ENCODE peak calls at places on chromosomes 11 and 22, in seven cellular contexts. One of them, this sample, is unnamed.

GRCh38 chr11:13260963-13261599 is 16.5 kb upstream of the BMAL1 start:
- DNase-seq in astrocyte of the spinal cord: peak
- DNase-seq in left ventricle myocardium inferior: peak
- DNase-seq in EH: peak
- DNase-seq in neural progenitor cell: no peak
- DNase-seq in right cardiac atrium: peak
- DNase-seq in stimulated activated CD8-positive, alpha-beta memory T cell treated with anti-CD3 and anti-CD28 coated beads, Interleukin-7, amount 100 ng/mL, for 1 hour: no peak
- DNase-seq in this sample: no peak

GRCh38 chr11:76380161-76380976 is 563 bp downstream of the THAP12 start:
- DNase-seq in astrocyte of the spinal cord: peak
- DNase-seq in left ventricle myocardium inferior: no peak
- DNase-seq in EH: peak
- DNase-seq in neural progenitor cell: no peak
- DNase-seq in right cardiac atrium: peak
- DNase-seq in stimulated activated CD8-positive, alpha-beta memory T cell treated with anti-CD3 and anti-CD28 coated beads, Interleukin-7, amount 100 ng/mL, for 1 hour: peak
- DNase-seq in this sample: no peak

GRCh38 chr22:26748845-26749244 is 91.5 kb downstream of the MIAT start:
- DNase-seq in astrocyte of the spinal cord: no peak
- DNase-seq in left ventricle myocardium inferior: no peak
- DNase-seq in EH: no peak
- DNase-seq in neural progenitor cell: no peak
- DNase-seq in right cardiac atrium: peak
- DNase-seq in stimulated activated CD8-positive, alpha-beta memory T cell treated with anti-CD3 and anti-CD28 coated beads, Interleukin-7, amount 100 ng/mL, for 1 hour: no peak
- DNase-seq in this sample: no peak

GRCh38 chr11:28585007-28585406 is 476.8 kb downstream of the METTL15 start:
- DNase-seq in astrocyte of the spinal cord: peak
- DNase-seq in left ventricle myocardium inferior: no peak
- DNase-seq in EH: peak
- DNase-seq in neural progenitor cell: no peak
- DNase-seq in right cardiac atrium: no peak
- DNase-seq in stimulated activated CD8-positive, alpha-beta memory T cell treated with anti-CD3 and anti-CD28 coated beads, Interleukin-7, amount 100 ng/mL, for 1 hour: no peak
- DNase-seq in this sample: no peak

GRCh38 chr22:41290262-41291221 is 4.6 kb upstream of the RANGAP1 start:
- DNase-seq in astrocyte of the spinal cord: peak
- DNase-seq in left ventricle myocardium inferior: no peak
- DNase-seq in EH: peak
- DNase-seq in neural progenitor cell: peak
- DNase-seq in right cardiac atrium: no peak
- DNase-seq in stimulated activated CD8-positive, alpha-beta memory T cell treated with anti-CD3 and anti-CD28 coated beads, Interleukin-7, amount 100 ng/mL, for 1 hour: no peak
- DNase-seq in this sample: peak

GRCh38 chr22:20583471-20583922 is 76.1 kb downstream of the MED15 start:
- DNase-seq in astrocyte of the spinal cord: no peak
- DNase-seq in left ventricle myocardium inferior: peak
- DNase-seq in EH: no peak
- DNase-seq in neural progenitor cell: peak
- DNase-seq in right cardiac atrium: no peak
- DNase-seq in stimulated activated CD8-positive, alpha-beta memory T cell treated with anti-CD3 and anti-CD28 coated beads, Interleukin-7, amount 100 ng/mL, for 1 hour: no peak
- DNase-seq in this sample: no peak

GRCh38 chr11:6263664-6264063 is 4.0 kb downstream of the CCKBR start:
- DNase-seq in astrocyte of the spinal cord: no peak
- DNase-seq in left ventricle myocardium inferior: no peak
- DNase-seq in EH: no peak
- DNase-seq in neural progenitor cell: no peak
- DNase-seq in right cardiac atrium: no peak
- DNase-seq in stimulated activated CD8-positive, alpha-beta memory T cell treated with anti-CD3 and anti-CD28 coated beads, Interleukin-7, amount 100 ng/mL, for 1 hour: no peak
- DNase-seq in this sample: no peak

GRCh38 chr22:33467067-33467466 is 408.9 kb upstream of the SYN3 start:
- DNase-seq in astrocyte of the spinal cord: no peak
- DNase-seq in left ventricle myocardium inferior: no peak
- DNase-seq in EH: no peak
- DNase-seq in neural progenitor cell: no peak
- DNase-seq in right cardiac atrium: no peak
- DNase-seq in stimulated activated CD8-positive, alpha-beta memory T cell treated with anti-CD3 and anti-CD28 coated beads, Interleukin-7, amount 100 ng/mL, for 1 hour: no peak
- DNase-seq in this sample: no peak

GRCh38 chr11:59574467-59574866 is 41.1 kb downstream of the OSBP start:
- DNase-seq in astrocyte of the spinal cord: no peak
- DNase-seq in left ventricle myocardium inferior: no peak
- DNase-seq in EH: peak
- DNase-seq in neural progenitor cell: no peak
- DNase-seq in right cardiac atrium: no peak
- DNase-seq in stimulated activated CD8-positive, alpha-beta memory T cell treated with anti-CD3 and anti-CD28 coated beads, Interleukin-7, amount 100 ng/mL, for 1 hour: no peak
- DNase-seq in this sample: no peak

GRCh38 chr22:42842658-42843370 is 14.3 kb downstream of the ARFGAP3 start:
- DNase-seq in astrocyte of the spinal cord: no peak
- DNase-seq in left ventricle myocardium inferior: no peak
- DNase-seq in EH: peak
- DNase-seq in neural progenitor cell: no peak
- DNase-seq in right cardiac atrium: no peak
- DNase-seq in stimulated activated CD8-positive, alpha-beta memory T cell treated with anti-CD3 and anti-CD28 coated beads, Interleukin-7, amount 100 ng/mL, for 1 hour: no peak
- DNase-seq in this sample: no peak

GRCh38 chr11:42620796-42621195 is 691.0 kb upstream of the API5 start:
- DNase-seq in astrocyte of the spinal cord: no peak
- DNase-seq in left ventricle myocardium inferior: no peak
- DNase-seq in EH: no peak
- DNase-seq in neural progenitor cell: no peak
- DNase-seq in right cardiac atrium: no peak
- DNase-seq in stimulated activated CD8-positive, alpha-beta memory T cell treated with anti-CD3 and anti-CD28 coated beads, Interleukin-7, amount 100 ng/mL, for 1 hour: no peak
- DNase-seq in this sample: no peak

GRCh38 chr11:31445621-31446020 is 63.8 kb downstream of the IMMP1L start:
- DNase-seq in astrocyte of the spinal cord: no peak
- DNase-seq in left ventricle myocardium inferior: no peak
- DNase-seq in EH: peak
- DNase-seq in neural progenitor cell: no peak
- DNase-seq in right cardiac atrium: no peak
- DNase-seq in stimulated activated CD8-positive, alpha-beta memory T cell treated with anti-CD3 and anti-CD28 coated beads, Interleukin-7, amount 100 ng/mL, for 1 hour: no peak
- DNase-seq in this sample: no peak

GRCh38 chr11:116984589-116984988 is 113.6 kb downstream of the SIK3 start:
- DNase-seq in astrocyte of the spinal cord: peak
- DNase-seq in left ventricle myocardium inferior: no peak
- DNase-seq in EH: peak
- DNase-seq in neural progenitor cell: no peak
- DNase-seq in right cardiac atrium: no peak
- DNase-seq in stimulated activated CD8-positive, alpha-beta memory T cell treated with anti-CD3 and anti-CD28 coated beads, Interleukin-7, amount 100 ng/mL, for 1 hour: no peak
- DNase-seq in this sample: no peak

GRCh38 chr11:92340839-92341238 is 116.2 kb downstream of the FAT3 start:
- DNase-seq in astrocyte of the spinal cord: peak
- DNase-seq in left ventricle myocardium inferior: no peak
- DNase-seq in EH: peak
- DNase-seq in neural progenitor cell: peak
- DNase-seq in right cardiac atrium: no peak
- DNase-seq in stimulated activated CD8-positive, alpha-beta memory T cell treated with anti-CD3 and anti-CD28 coated beads, Interleukin-7, amount 100 ng/mL, for 1 hour: no peak
- DNase-seq in this sample: no peak

GRCh38 chr11:23755076-23755475 is 741.8 kb upstream of the LUZP2 start:
- DNase-seq in astrocyte of the spinal cord: no peak
- DNase-seq in left ventricle myocardium inferior: no peak
- DNase-seq in EH: no peak
- DNase-seq in neural progenitor cell: no peak
- DNase-seq in right cardiac atrium: no peak
- DNase-seq in stimulated activated CD8-positive, alpha-beta memory T cell treated with anti-CD3 and anti-CD28 coated beads, Interleukin-7, amount 100 ng/mL, for 1 hour: no peak
- DNase-seq in this sample: no peak

GRCh38 chr11:74418509-74418895 is 20.3 kb upstream of the PGM2L1 start:
- DNase-seq in astrocyte of the spinal cord: peak
- DNase-seq in left ventricle myocardium inferior: no peak
- DNase-seq in EH: peak
- DNase-seq in neural progenitor cell: no peak
- DNase-seq in right cardiac atrium: no peak
- DNase-seq in stimulated activated CD8-positive, alpha-beta memory T cell treated with anti-CD3 and anti-CD28 coated beads, Interleukin-7, amount 100 ng/mL, for 1 hour: no peak
- DNase-seq in this sample: no peak

GRCh38 chr11:47981667-47982404 is 1.5 kb downstream of the PTPRJ start:
- DNase-seq in astrocyte of the spinal cord: no peak
- DNase-seq in left ventricle myocardium inferior: peak
- DNase-seq in EH: no peak
- DNase-seq in neural progenitor cell: no peak
- DNase-seq in right cardiac atrium: peak
- DNase-seq in stimulated activated CD8-positive, alpha-beta memory T cell treated with anti-CD3 and anti-CD28 coated beads, Interleukin-7, amount 100 ng/mL, for 1 hour: no peak
- DNase-seq in this sample: no peak

GRCh38 chr11:944711-945470 is 19.2 kb downstream of the AP2A2 start:
- DNase-seq in astrocyte of the spinal cord: peak
- DNase-seq in left ventricle myocardium inferior: no peak
- DNase-seq in EH: peak
- DNase-seq in neural progenitor cell: peak
- DNase-seq in right cardiac atrium: no peak
- DNase-seq in stimulated activated CD8-positive, alpha-beta memory T cell treated with anti-CD3 and anti-CD28 coated beads, Interleukin-7, amount 100 ng/mL, for 1 hour: no peak
- DNase-seq in this sample: peak

GRCh38 chr11:100936781-100937180 is 192.8 kb downstream of the PGR start:
- DNase-seq in astrocyte of the spinal cord: no peak
- DNase-seq in left ventricle myocardium inferior: no peak
- DNase-seq in EH: no peak
- DNase-seq in neural progenitor cell: no peak
- DNase-seq in right cardiac atrium: no peak
- DNase-seq in stimulated activated CD8-positive, alpha-beta memory T cell treated with anti-CD3 and anti-CD28 coated beads, Interleukin-7, amount 100 ng/mL, for 1 hour: no peak
- DNase-seq in this sample: no peak

GRCh38 chr22:46972256-46972655 is 209.8 kb downstream of the TBC1D22A start:
- DNase-seq in astrocyte of the spinal cord: no peak
- DNase-seq in left ventricle myocardium inferior: no peak
- DNase-seq in EH: no peak
- DNase-seq in neural progenitor cell: no peak
- DNase-seq in right cardiac atrium: no peak
- DNase-seq in stimulated activated CD8-positive, alpha-beta memory T cell treated with anti-CD3 and anti-CD28 coated beads, Interleukin-7, amount 100 ng/mL, for 1 hour: no peak
- DNase-seq in this sample: peak